ENCODE peak calls at places on chromosomes 12 and 14, in four cellular contexts. D, Z, W and A are unnamed samples.

GRCh38 chr12:112992541-112993398 is 14.5 kb downstream of the OAS2 start:
- DNase-seq in Z (peak; percentile 50), W (no peak), D (no peak), A (no peak)

GRCh38 chr12:48838048-48838447 is 13.9 kb downstream of the DDX23 start:
- DNase-seq in W (no peak), Z (no peak), D (no peak), A (no peak)

GRCh38 chr14:105064721-105065143 is 498 bp downstream of the GPR132 start:
- DNase-seq in W (peak; percentile 90), Z (no peak), D (no peak), A (peak; percentile 80)

GRCh38 chr14:105889666-105890473 is 363.5 kb downstream of the TMEM121 start:
- DNase-seq in D (no peak), W (peak; percentile 47), Z (no peak), A (peak; percentile 28)

GRCh38 chr14:26820101-26820500 is 222.3 kb upstream of the NOVA1 start:
- DNase-seq in Z (no peak), D (no peak), W (no peak), A (no peak)

GRCh38 chr14:80390911-80391310 is 179.6 kb upstream of the DIO2 start:
- DNase-seq in D (no peak), Z (no peak), W (no peak), A (no peak)

GRCh38 chr12:61412209-61412608 is 848.0 kb upstream of the USP15 start:
- DNase-seq in Z (no peak), W (no peak), D (no peak), A (no peak)

GRCh38 chr14:65187421-65188049 is 85.2 kb upstream of the MAX start:
- DNase-seq in W (no peak), Z (no peak), D (no peak), A (no peak)

GRCh38 chr14:29643415-29644206 is 284.0 kb downstream of the PRKD1 start:
- DNase-seq in W (no peak), D (no peak), Z (no peak), A (no peak)

GRCh38 chr12:88325076-88325827 is 183.1 kb downstream of the TMTC3 start:
- DNase-seq in Z (no peak), W (no peak), D (no peak), A (no peak)

GRCh38 chr12:59499774-59500173 is 96.1 kb upstream of the SLC16A7 start:
- DNase-seq in W (no peak), D (no peak), Z (no peak), A (no peak)

GRCh38 chr12:50271724-50272247 is 11.5 kb downstream of the LIMA1 start:
- DNase-seq in W (no peak), Z (no peak), D (no peak), A (no peak)

DNA sequence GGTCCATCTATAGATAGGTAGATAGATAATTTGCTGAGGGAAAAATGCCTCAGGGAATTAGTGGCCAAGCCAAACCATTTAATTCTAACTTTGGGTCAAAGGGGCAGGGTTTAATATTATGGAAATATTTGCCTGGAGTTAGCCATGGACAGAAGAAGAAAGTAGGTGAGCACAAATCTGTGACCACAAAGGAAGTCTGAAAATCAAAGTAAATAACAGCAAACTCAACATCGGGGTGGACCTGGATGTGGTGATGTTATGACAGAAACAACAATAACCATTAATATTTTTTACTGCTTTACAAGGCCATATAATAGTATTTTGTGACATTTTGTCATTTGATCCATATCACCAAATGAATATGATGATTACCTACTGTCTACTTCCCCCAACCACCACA is 578.0 kb upstream of the MGAT4C start:
- DNase-seq in D (no peak), Z (no peak), W (no peak), A (no peak)
- H3K4me3 ChIP-seq in D (no peak overlapping the region), Z (no peak overlapping the region), W (no peak overlapping the region), A (no peak overlapping the region)

DNA sequence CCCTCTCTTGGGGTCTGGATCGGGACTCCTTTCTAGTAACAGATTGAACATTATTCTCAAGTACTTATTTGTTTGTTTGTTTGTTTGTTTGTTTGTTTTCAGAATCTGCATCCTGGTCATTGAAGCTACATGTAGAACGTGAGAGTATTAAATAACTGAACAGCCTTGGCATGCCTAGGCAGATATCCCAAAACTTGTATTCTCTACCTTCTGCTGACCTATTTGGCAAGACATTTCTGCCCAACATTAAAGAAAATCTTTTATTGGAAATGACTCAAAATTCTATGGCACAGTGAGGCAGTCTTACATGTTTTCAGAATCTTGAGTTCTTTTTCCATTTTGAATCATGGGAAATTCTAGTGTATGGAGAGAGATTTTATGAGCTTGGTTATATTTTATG is 165.1 kb upstream of the CNOT2 start:
- DNase-seq in D (no peak), W (no peak), Z (no peak), A (no peak)
- H3K4me3 ChIP-seq in D (no peak overlapping the region), W (no peak overlapping the region), Z (no peak overlapping the region), A (no peak overlapping the region)

DNA sequence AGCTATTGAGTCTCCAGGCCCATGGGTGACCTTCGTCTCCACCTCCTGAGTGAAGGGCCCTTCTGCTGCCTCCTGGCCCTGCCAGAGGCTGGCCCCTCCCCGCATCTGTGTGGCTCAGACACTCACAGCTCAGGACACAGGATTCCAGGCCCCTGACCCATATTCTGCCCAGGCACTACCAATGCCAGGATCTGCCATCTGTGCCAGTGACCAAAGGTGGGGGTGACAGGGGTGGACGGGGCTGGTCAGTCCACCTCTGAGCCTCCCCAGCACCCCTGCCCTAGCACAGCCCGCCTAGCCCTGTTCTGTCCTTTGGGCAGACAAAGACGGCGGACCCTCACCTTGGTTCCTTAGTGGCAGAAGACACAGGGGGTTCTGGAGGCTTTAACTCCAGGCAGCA is 2.8 kb downstream of the ASB2 start:
- DNase-seq in D (no peak), Z (peak; percentile 55), W (peak; percentile 61), A (no peak)
- H3K4me3 ChIP-seq in D (no peak overlapping the region), Z (peak overlapping the region; percentile 49), W (no peak overlapping the region), A (no peak overlapping the region)

GRCh38 chr12:69107541-69107940 is 131.8 kb upstream of the CPSF6 start:
- DNase-seq in D (no peak), W (no peak), Z (no peak), A (no peak)

GRCh38 chr12:69115099-69115498 is 124.3 kb upstream of the CPSF6 start:
- DNase-seq in D (no peak), W (no peak), Z (no peak), A (no peak)

GRCh38 chr12:69108024-69108423 is 131.3 kb upstream of the CPSF6 start:
- DNase-seq in Z (no peak), D (no peak), W (no peak), A (no peak)

GRCh38 chr12:69115955-69116354 is 123.4 kb upstream of the CPSF6 start:
- DNase-seq in W (no peak), Z (no peak), D (no peak), A (no peak)

GRCh38 chr12:69112616-69113015 is 126.8 kb upstream of the CPSF6 start:
- DNase-seq in D (no peak), Z (no peak), W (no peak), A (no peak)
- H3K4me3 ChIP-seq in D (no peak overlapping the region), Z (no peak overlapping the region), W (no peak overlapping the region), A (no peak overlapping the region)